ENCODE peak calls at places on chromosomes 5 and 9, in nine cellular contexts. G, O, X, Q, Y, N, Z, P and V are unnamed samples.
A peak's percentile ranks its signal among the peaks of the same experiment; 100 is the strongest.

GRCh38 chr9:94538908-94539307 is 16.0 kb upstream of the PCAT7 start:
- DNase-seq in X (no peak), Q (no peak), N (no peak), P (no peak), O (no peak), Z (no peak), Y (no peak), G (no peak), V (no peak)

GRCh38 chr5:58259685-58260152 is 200.2 kb downstream of the PLK2 start:
- DNase-seq in N (no peak), X (peak; percentile 90), O (no peak), Q (peak; percentile 56), Y (no peak), P (no peak), G (no peak), Z (peak; percentile 3), V (peak; percentile 98)

GRCh38 chr9:2022560-2022959 is 7.4 kb downstream of the SMARCA2 start:
- DNase-seq in G (no peak), O (peak; percentile 45), P (no peak), Q (no peak), Z (no peak), N (no peak), X (no peak), Y (no peak), V (no peak)

GRCh38 chr5:67494186-67494842 is 297.7 kb upstream of the CD180 start:
- DNase-seq in Y (no peak), P (no peak), X (no peak), Q (no peak), Z (no peak), O (no peak), G (no peak), N (no peak), V (no peak)

GRCh38 chr9:118529210-118529609 is 825.0 kb downstream of the TLR4 start:
- DNase-seq in X (peak; percentile 75), Q (no peak), P (no peak), N (no peak), G (no peak), O (no peak), Y (peak; percentile 3), Z (no peak), V (no peak)

GRCh38 chr9:124975131-124975530 is 34.2 kb upstream of the GOLGA1 start:
- DNase-seq in Z (no peak), G (no peak), X (peak; percentile 33), Y (no peak), Q (no peak), O (no peak), N (no peak), P (no peak), V (no peak)

GRCh38 chr9:23590601-23591000 is 235.4 kb downstream of the ELAVL2 start:
- DNase-seq in N (no peak), G (no peak), Q (no peak), Z (no peak), Y (no peak), X (no peak), O (peak; percentile 0), P (no peak), V (no peak)

GRCh38 chr5:121292664-121293063 is 559.0 kb upstream of the FTMT start:
- DNase-seq in G (no peak), Q (no peak), X (no peak), Y (no peak), P (no peak), Z (no peak), O (peak; percentile 81), N (no peak), V (no peak)

GRCh38 chr5:15433709-15434108 is 66.3 kb upstream of the FBXL7 start:
- DNase-seq in Z (no peak), Y (no peak), Q (no peak), X (no peak), O (no peak), N (no peak), G (no peak), P (no peak), V (no peak)

GRCh38 chr9:1411826-1412225 is 361.7 kb downstream of the DMRT2 start:
- DNase-seq in Y (no peak), O (no peak), N (no peak), Z (no peak), G (no peak), P (no peak), Q (no peak), X (no peak), V (no peak)

GRCh38 chr9:13904746-13905145 is 409.2 kb downstream of the NFIB start:
- DNase-seq in N (no peak), O (no peak), Z (no peak), Y (no peak), P (no peak), G (no peak), X (peak; percentile 12), Q (no peak), V (no peak)

GRCh38 chr9:133428579-133429215 is 6.5 kb downstream of the ADAMTS13 start:
- DNase-seq in N (no peak), X (no peak), P (peak; percentile 87), Z (peak; percentile 12), G (no peak), Y (peak; percentile 31), O (no peak), Q (no peak), V (no peak)

GRCh38 chr5:51652980-51653379 is 269.7 kb downstream of the ISL1 start:
- DNase-seq in Y (no peak), G (no peak), X (no peak), P (peak; percentile 14), Q (no peak), O (no peak), Z (no peak), N (no peak), V (peak; percentile 78)

GRCh38 chr9:4297151-4297794 is 2.6 kb downstream of the GLIS3 start:
- DNase-seq in N (peak; percentile 70), Y (peak; percentile 72), G (peak; percentile 89), Z (peak; percentile 57), P (peak; percentile 74), O (peak; percentile 98), X (peak; percentile 88), Q (no peak), V (no peak)

GRCh38 chr5:17143335-17143734 is 74.1 kb upstream of the BASP1 start:
- DNase-seq in X (no peak), O (no peak), P (no peak), Q (no peak), Y (no peak), G (no peak), Z (no peak), N (no peak), V (no peak)

GRCh38 chr9:34987160-34988040 is 2.1 kb upstream of the DNAJB5 start:
- DNase-seq in O (no peak), N (no peak), Z (no peak), G (no peak), P (no peak), Y (no peak), X (no peak), Q (no peak), V (no peak)
- TF ChIP-seq CTCF in O (no peak), N (no peak), Z (no peak), G (no peak), P (no peak), Y (no peak), X (no peak), Q (no peak), V (no peak)

DNA sequence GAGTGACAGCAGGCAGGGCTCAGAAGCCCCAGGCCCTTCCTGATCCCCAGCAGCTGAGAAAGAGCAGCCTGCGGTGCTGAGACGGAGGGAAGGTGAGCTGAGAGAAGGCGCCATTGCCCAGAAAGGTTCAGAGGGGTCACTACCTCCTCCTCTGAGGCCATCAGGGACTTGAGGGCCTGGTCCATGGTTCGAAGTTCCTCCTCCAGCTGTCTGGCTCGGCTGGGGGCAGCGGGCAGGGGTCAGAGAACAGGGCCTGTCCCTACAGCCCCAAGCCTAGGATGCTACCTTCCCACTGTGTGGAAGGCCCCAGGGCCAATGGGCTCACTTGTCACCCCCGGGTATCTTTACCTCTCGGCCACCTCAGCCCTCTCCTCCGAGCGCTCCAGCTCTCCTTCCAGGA is 4.8 kb downstream of the TPM2 start:
- DNase-seq in X (no peak), N (no peak), Y (no peak), O (no peak), Q (no peak), Z (no peak), G (no peak), P (no peak), V (no peak)
- H3K4me3 ChIP-seq in X (no peak overlapping the region), N (no peak overlapping the region), Y (no peak overlapping the region), O (no peak overlapping the region), Q (no peak overlapping the region), Z (no peak overlapping the region), G (peak overlapping the region; percentile 93), P (no peak overlapping the region), V (no peak overlapping the region)

DNA sequence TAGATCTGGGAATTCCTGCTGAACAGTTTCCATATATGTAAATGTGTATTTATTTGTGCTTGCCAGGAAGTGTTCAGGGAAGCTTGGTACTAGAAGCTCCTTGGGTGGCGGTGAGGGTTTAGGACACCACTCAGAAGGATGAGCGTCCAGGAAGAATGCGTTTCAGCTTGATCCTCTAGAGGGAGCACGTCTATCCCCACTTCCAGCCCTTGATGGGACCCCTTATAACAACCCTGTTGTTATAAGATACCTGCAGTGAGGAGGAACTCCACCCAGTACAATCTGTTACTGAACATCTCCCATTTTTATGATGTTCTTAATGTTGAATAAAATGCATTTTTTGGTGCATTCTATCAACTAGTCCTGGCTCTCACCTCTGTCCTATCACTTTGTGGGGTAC is 88.9 kb downstream of the CYFIP2 start:
- DNase-seq in Q (no peak), Y (no peak), O (peak; percentile 5), X (no peak), N (no peak), Z (no peak), P (peak; percentile 54), G (no peak), V (no peak)
- TF ChIP-seq CTCF in Q (peak; percentile 45), Y (peak; percentile 14), O (peak; percentile 43), X (peak; percentile 71), N (no peak), Z (peak; percentile 41), P (peak; percentile 65), G (no peak), V (peak; percentile 55)

DNA sequence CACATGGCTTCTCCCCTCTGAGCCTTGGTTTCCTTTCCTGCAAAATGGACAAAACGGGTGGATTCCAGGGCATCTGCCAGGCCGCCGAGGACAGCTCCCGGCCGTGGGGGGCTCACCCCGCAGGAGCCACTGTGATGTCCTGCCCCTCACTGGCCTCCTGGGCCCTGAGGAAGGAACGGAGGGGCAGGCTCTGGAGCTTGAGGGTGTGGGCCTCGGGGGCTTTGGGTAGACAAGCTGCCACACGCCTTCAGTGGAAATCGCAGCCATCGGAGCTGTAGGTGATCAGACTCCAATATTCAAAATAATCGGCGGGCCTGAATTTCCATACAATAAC is 32.2 kb upstream of the UBAC1 start:
- DNase-seq in G (no peak), P (no peak), N (no peak), Z (no peak), Q (no peak), Y (no peak), X (no peak), O (no peak), V (no peak)
- H3K4me3 ChIP-seq in G (peak overlapping the region; percentile 34), P (no peak overlapping the region), N (no peak overlapping the region), Z (peak overlapping the region; percentile 74), Q (no peak overlapping the region), Y (no peak overlapping the region), X (no peak overlapping the region), O (no peak overlapping the region), V (no peak overlapping the region)